ENCODE peak calls at places on chromosome 21, in eight cellular contexts. P, E, R, F, Y, H, M and I are unnamed samples.
A peak's percentile ranks its signal among the peaks of the same experiment; 100 is the strongest.

GRCh38 chr21:36744190-36744559 is 45.3 kb downstream of the SIM2 start:
- DNase-seq in P (no peak), E (no peak), R (no peak), F (no peak), Y (no peak), H (no peak), M (no peak), I (no peak)

GRCh38 chr21:36747815-36748381 is 49.0 kb downstream of the SIM2 start:
- DNase-seq in P (no peak), E (no peak), R (peak; percentile 62), F (peak; percentile 82), Y (no peak), H (peak; percentile 47), M (no peak), I (no peak)

GRCh38 chr21:45869121-45870007 is 112.2 kb upstream of the COL6A1 start:
- DNase-seq in P (no peak), E (no peak), R (no peak), F (no peak), Y (no peak), H (peak; percentile 80), M (no peak), I (no peak)

GRCh38 chr21:43277481-43278351 is 108.9 kb downstream of the CRYAA start:
- DNase-seq in P (no peak), E (no peak), R (no peak), F (no peak), Y (peak; percentile 85), H (no peak), M (no peak), I (no peak)

GRCh38 chr21:34845521-34846213 is 176.9 kb downstream of the CLIC6 start:
- DNase-seq in P (no peak), E (peak; percentile 24), R (no peak), F (no peak), Y (no peak), H (peak; percentile 58), M (no peak), I (no peak)

GRCh38 chr21:45383111-45383614 is 21.8 kb upstream of the COL18A1 start:
- DNase-seq in P (peak; percentile 6), E (no peak), R (no peak), F (peak; percentile 56), Y (no peak), H (no peak), M (no peak), I (no peak)

GRCh38 chr21:33801424-33802405 is 113.9 kb downstream of the ATP5PO start:
- DNase-seq in P (no peak), E (no peak), R (peak; percentile 82), F (no peak), Y (no peak), H (peak; percentile 90), M (no peak), I (no peak)

GRCh38 chr21:45405819-45406762 is 1.1 kb downstream of the COL18A1 start:
- DNase-seq in P (no peak), E (no peak), R (peak; percentile 15), F (no peak), Y (no peak), H (peak; percentile 24), M (peak; percentile 4), I (no peak)

GRCh38 chr21:31425158-31425557 is 81.1 kb upstream of the TIAM1 start:
- DNase-seq in P (no peak), E (no peak), R (no peak), F (no peak), Y (no peak), H (no peak), M (no peak), I (no peak)

GRCh38 chr21:41411449-41412089 is 14.5 kb upstream of the MX1 start:
- DNase-seq in P (no peak), E (no peak), R (peak; percentile 8), F (no peak), Y (no peak), H (peak; percentile 37), M (no peak), I (no peak)

GRCh38 chr21:42120056-42120903 is 49.2 kb downstream of the UMODL1 start:
- DNase-seq in P (no peak), E (no peak), R (peak; percentile 80), F (no peak), Y (no peak), H (no peak), M (no peak), I (no peak)

GRCh38 chr21:31182231-31183129 is 144.2 kb upstream of the KRTAP19-8 start:
- DNase-seq in P (peak; percentile 19), E (peak; percentile 28), R (no peak), F (no peak), Y (no peak), H (no peak), M (peak; percentile 58), I (no peak)

GRCh38 chr21:46077674-46078101 is 20.2 kb upstream of the COL6A2 start:
- DNase-seq in P (no peak), E (no peak), R (no peak), F (no peak), Y (no peak), H (no peak), M (no peak), I (no peak)

GRCh38 chr21:46063227-46063626 is 34.7 kb upstream of the COL6A2 start:
- DNase-seq in P (no peak), E (no peak), R (no peak), F (peak; percentile 56), Y (no peak), H (no peak), M (no peak), I (no peak)

GRCh38 chr21:43588957-43589356 is 70.3 kb downstream of the HSF2BP start:
- DNase-seq in P (no peak), E (no peak), R (no peak), F (no peak), Y (no peak), H (no peak), M (no peak), I (no peak)

GRCh38 chr21:44888581-44889550 is 15.4 kb upstream of the PTTG1IP start:
- DNase-seq in P (no peak), E (no peak), R (no peak), F (no peak), Y (no peak), H (no peak), M (no peak), I (no peak)

GRCh38 chr21:35602811-35603210 is 457.5 kb downstream of the SETD4 start:
- DNase-seq in P (no peak), E (no peak), R (no peak), F (no peak), Y (no peak), H (no peak), M (no peak), I (no peak)

GRCh38 chr21:33988237-33988835 is 72.7 kb upstream of the ATP5PO start:
- DNase-seq in P (no peak), E (no peak), R (no peak), F (peak; percentile 65), Y (peak; percentile 41), H (no peak), M (no peak), I (no peak)

GRCh38 chr21:20330652-20331051 is 667.6 kb upstream of the NCAM2 start:
- DNase-seq in P (no peak), E (no peak), R (no peak), F (no peak), Y (no peak), H (no peak), M (no peak), I (no peak)

GRCh38 chr21:45505416-45506021 is 36.7 kb downstream of the SLC19A1 start:
- DNase-seq in P (peak; percentile 6), E (no peak), R (peak; percentile 22), F (no peak), Y (no peak), H (no peak), M (no peak), I (no peak)

GRCh38 chr21:38229260-38229877 is 27.4 kb upstream of the KCNJ15 start:
- DNase-seq in P (no peak), E (no peak), R (no peak), F (no peak), Y (peak; percentile 15), H (no peak), M (no peak), I (no peak)

GRCh38 chr21:29805110-29805509 is 134.7 kb downstream of the GRIK1 start:
- DNase-seq in P (no peak), E (no peak), R (no peak), F (no peak), Y (no peak), H (no peak), M (no peak), I (no peak)